ENCODE peak calls at places on chromosomes 13 and 19, in seven cellular contexts. S is SJCRH30, A is fibroblast of pulmonary artery, O is ascending aorta, X is skeletal muscle cell, U is fibroblast of mammary gland, L is uterus. V is an unnamed sample.

GRCh38 chr13:26558074-26558805 is 757 bp downstream of the WASF3 start:
- DNase-seq in A (peak), O (peak), X (no peak), U (peak), S (peak), L (peak), V (peak)

GRCh38 chr13:27264181-27264580 is 6.4 kb upstream of the RASL11A start:
- DNase-seq in A (peak), S (peak), U (peak), L (no peak), O (no peak), X (peak), V (no peak)

GRCh38 chr13:48979892-48980291 is 4.2 kb downstream of the FNDC3A start:
- DNase-seq in S (no peak), X (no peak), O (no peak), A (no peak), U (no peak), L (no peak), V (no peak)

GRCh38 chr19:4403005-4403761 is 743 bp downstream of the CHAF1A start:
- DNase-seq in S (no peak), L (no peak), U (no peak), X (no peak), O (no peak), A (no peak), V (no peak)

GRCh38 chr19:39759457-39760184 is 19.0 kb upstream of the LEUTX start:
- DNase-seq in S (no peak), X (no peak), U (no peak), L (no peak), A (no peak), O (no peak), V (no peak)

GRCh38 chr13:59651479-59651878 is 512.2 kb downstream of the DIAPH3 start:
- DNase-seq in X (no peak), A (no peak), S (no peak), L (no peak), O (no peak), U (no peak), V (no peak)

GRCh38 chr13:105363747-105364177 is 1171.7 kb downstream of the EFNB2 start:
- DNase-seq in O (no peak), X (no peak), U (no peak), S (peak), A (peak), L (no peak), V (no peak)

GRCh38 chr19:56120002-56120370 is 1.1 kb downstream of the ZNF787 start:
- DNase-seq in S (no peak), L (no peak), O (no peak), U (no peak), X (no peak), A (no peak), V (no peak)

GRCh38 chr19:11780431-11781020 is 13.7 kb downstream of the ZNF441 start:
- DNase-seq in L (no peak), U (no peak), S (no peak), A (peak), O (no peak), X (no peak), V (no peak)

GRCh38 chr13:110156186-110157065 is 150.5 kb downstream of the COL4A1 start:
- DNase-seq in O (peak), S (no peak), A (no peak), L (no peak), U (peak), X (no peak), V (no peak)

GRCh38 chr13:41505209-41505835 is 48.0 kb downstream of the RGCC start:
- DNase-seq in L (no peak), U (peak), O (no peak), A (peak), S (no peak), X (peak), V (no peak)

GRCh38 chr19:50632151-50632835 is 7.4 kb downstream of the SYT3 start:
- DNase-seq in A (no peak), X (no peak), O (no peak), U (no peak), L (no peak), S (no peak), V (no peak)

GRCh38 chr19:15114153-15114540 is 6.9 kb downstream of the SYDE1 start:
- DNase-seq in U (peak), L (no peak), S (no peak), A (peak), X (no peak), O (peak), V (no peak)

GRCh38 chr13:40247845-40248244 is 418.6 kb downstream of the FOXO1 start:
- DNase-seq in A (peak), O (no peak), X (no peak), L (no peak), U (peak), S (no peak), V (no peak)

GRCh38 chr19:13764821-13765394 is 586 bp downstream of the MRI1 start:
- DNase-seq in X (no peak), A (peak), O (no peak), U (no peak), S (no peak), L (no peak), V (no peak)

GRCh38 chr13:40600145-40600751 is 66.2 kb downstream of the FOXO1 start:
- DNase-seq in U (no peak), A (no peak), X (no peak), L (no peak), O (no peak), S (no peak), V (no peak)

GRCh38 chr13:29487466-29488454 is 107.7 kb downstream of the SLC7A1 start:
- DNase-seq in X (no peak), A (no peak), O (peak), U (no peak), L (peak), S (no peak), V (no peak)

GRCh38 chr19:10450853-10451609 is 30.7 kb downstream of the PDE4A start:
- DNase-seq in U (no peak), O (no peak), X (no peak), A (no peak), L (no peak), S (peak), V (no peak)

GRCh38 chr19:20271215-20271926 is 104.4 kb downstream of the ZNF486 start:
- DNase-seq in O (no peak), U (no peak), A (no peak), S (no peak), X (no peak), L (no peak), V (no peak)

GRCh38 chr19:7908078-7908699 is 4.5 kb downstream of the MAP2K7 start:
- DNase-seq in A (no peak), O (peak), X (no peak), S (no peak), L (no peak), U (no peak), V (no peak)

GRCh38 chr13:91623151-91623550 is 224.7 kb downstream of the GPC5 start:
- DNase-seq in X (no peak), A (no peak), S (no peak), O (no peak), L (no peak), U (no peak), V (no peak)

GRCh38 chr19:3003046-3003445 is 25.7 kb downstream of the TLE6 start:
- DNase-seq in U (no peak), L (no peak), S (no peak), X (no peak), A (no peak), O (no peak), V (no peak)

GRCh38 chr13:97502192-97502591 is 68.2 kb downstream of the RAP2A start:
- DNase-seq in S (no peak), X (peak), O (no peak), L (no peak), A (peak), U (peak), V (peak)

GRCh38 chr19:47109541-47110375 is 3.8 kb downstream of the ZC3H4 start:
- DNase-seq in U (peak), L (no peak), S (no peak), A (peak), X (peak), O (no peak), V (no peak)

GRCh38 chr19:42433503-42434260 is 6.5 kb upstream of the LIPE start:
- DNase-seq in S (peak), A (peak), O (peak), U (peak), L (peak), X (no peak), V (peak)

GRCh38 chr13:25192936-25193335 is 20.8 kb upstream of the AMER2 start:
- DNase-seq in S (no peak), O (peak), X (no peak), L (no peak), U (no peak), A (no peak), V (no peak)

GRCh38 chr13:39159971-39160370 is 121.7 kb downstream of the NHLRC3 start:
- DNase-seq in S (no peak), A (no peak), X (no peak), U (no peak), L (no peak), O (no peak), V (no peak)

GRCh38 chr13:99316657-99317244 is 9.6 kb upstream of the GPR183 start:
- DNase-seq in A (no peak), O (no peak), S (no peak), X (no peak), L (no peak), U (no peak), V (no peak)

GRCh38 chr19:51020988-51021651 is 1.6 kb upstream of the KLK10 start:
- DNase-seq in X (peak), U (peak), L (no peak), A (peak), S (no peak), O (no peak), V (no peak)

GRCh38 chr19:40279120-40279551 is 6.0 kb downstream of the AKT2 start:
- DNase-seq in X (peak), O (no peak), A (peak), U (peak), L (peak), S (no peak), V (peak)

GRCh38 chr13:109737606-109738005 is 48.8 kb downstream of the IRS2 start:
- DNase-seq in O (no peak), L (no peak), S (no peak), X (peak), A (no peak), U (peak), V (no peak)

GRCh38 chr19:32373614-32374295 is 28.3 kb downstream of the ZNF507 start:
- DNase-seq in S (peak), X (peak), U (peak), O (peak), L (no peak), A (peak), V (peak)

GRCh38 chr13:47213057-47213456 is 316.2 kb upstream of the HTR2A start:
- DNase-seq in S (no peak), U (peak), A (no peak), X (no peak), O (no peak), L (no peak), V (no peak)

GRCh38 chr19:4183967-4184717 is 1.7 kb downstream of the ANKRD24 start:
- DNase-seq in S (peak), U (no peak), O (no peak), L (no peak), A (no peak), X (no peak), V (no peak)

GRCh38 chr19:5112175-5112574 is 143.3 kb downstream of the KDM4B start:
- DNase-seq in O (no peak), L (no peak), U (no peak), X (no peak), S (no peak), A (no peak), V (no peak)

GRCh38 chr19:29687244-29687896 is 22.1 kb downstream of the PLEKHF1 start:
- DNase-seq in X (peak), S (peak), U (peak), A (peak), O (peak), L (peak), V (no peak)

GRCh38 chr19:57248646-57249045 is 8.2 kb downstream of the ZNF805 start:
- DNase-seq in A (no peak), L (no peak), X (no peak), U (no peak), O (no peak), S (no peak), V (no peak)

GRCh38 chr19:16378291-16378889 is 53.8 kb downstream of the KLF2 start:
- DNase-seq in A (no peak), L (no peak), X (no peak), S (no peak), O (no peak), U (no peak), V (no peak)

GRCh38 chr13:76035711-76036110 is 399.6 kb downstream of the LMO7 start:
- DNase-seq in O (no peak), L (no peak), A (peak), S (no peak), U (peak), X (no peak), V (no peak)

DNA sequence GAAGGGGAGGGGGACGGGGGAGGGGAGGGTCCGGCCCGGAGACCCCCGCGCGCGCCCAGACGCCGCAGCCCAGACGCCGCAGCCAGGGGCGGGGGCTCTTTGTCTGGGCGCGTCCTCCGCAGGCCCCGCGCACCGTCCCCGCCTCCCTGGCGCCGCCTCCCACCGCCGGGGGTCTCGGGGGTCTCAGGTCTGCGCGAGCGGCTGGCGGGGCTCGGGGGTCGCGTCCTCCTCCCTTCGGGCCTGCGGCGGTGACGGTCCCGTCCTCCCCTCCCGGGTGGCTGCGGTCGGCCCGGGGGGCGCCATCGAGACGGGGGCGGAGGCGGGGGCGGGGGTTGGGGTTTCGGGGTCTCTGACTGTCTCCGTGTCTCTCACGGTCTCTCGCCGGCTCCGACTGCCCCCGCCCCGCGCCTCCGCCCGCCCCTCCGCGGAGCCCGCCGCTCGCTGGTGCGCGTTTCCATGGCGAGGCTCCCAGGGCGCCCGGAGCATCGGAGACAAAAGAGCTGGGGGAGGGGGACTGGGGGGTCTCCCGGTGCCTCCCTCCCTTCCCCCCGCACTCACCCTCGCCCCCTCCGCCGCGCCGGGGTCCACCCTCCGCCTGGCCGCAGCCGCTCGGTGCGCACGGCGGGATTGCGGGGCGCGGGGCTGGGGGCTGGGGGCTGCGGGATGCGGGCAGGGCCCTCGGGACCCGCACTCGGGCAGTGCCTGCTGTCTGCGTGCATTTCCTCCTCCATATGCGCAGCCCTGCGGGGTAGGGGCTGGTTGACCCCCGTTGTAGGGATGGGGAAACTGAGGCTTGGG is 420 bp upstream of the PLPPR3 start:
- DNase-seq in O (no peak), U (no peak), L (no peak), A (no peak), X (no peak), S (no peak), V (no peak)
- H3K4me3 ChIP-seq in O (peak), U (no peak), L (peak), A (no peak), X (peak), S (no peak), V (peak)

GRCh38 chr13:101115762-101116161 is 300.5 kb downstream of the NALCN start:
- DNase-seq in A (peak), O (no peak), X (no peak), L (no peak), S (no peak), U (peak), V (no peak)

GRCh38 chr13:101116826-101117225 is 299.5 kb downstream of the NALCN start:
- DNase-seq in A (no peak), X (no peak), U (no peak), O (no peak), S (no peak), L (no peak), V (no peak)

GRCh38 chr13:101123028-101123427 is 293.3 kb downstream of the NALCN start:
- DNase-seq in O (no peak), U (no peak), X (no peak), S (no peak), L (no peak), A (no peak), V (no peak)

GRCh38 chr13:101116381-101116780 is 299.9 kb downstream of the NALCN start:
- DNase-seq in O (no peak), L (no peak), X (no peak), U (no peak), S (no peak), A (no peak), V (no peak)

DNA sequence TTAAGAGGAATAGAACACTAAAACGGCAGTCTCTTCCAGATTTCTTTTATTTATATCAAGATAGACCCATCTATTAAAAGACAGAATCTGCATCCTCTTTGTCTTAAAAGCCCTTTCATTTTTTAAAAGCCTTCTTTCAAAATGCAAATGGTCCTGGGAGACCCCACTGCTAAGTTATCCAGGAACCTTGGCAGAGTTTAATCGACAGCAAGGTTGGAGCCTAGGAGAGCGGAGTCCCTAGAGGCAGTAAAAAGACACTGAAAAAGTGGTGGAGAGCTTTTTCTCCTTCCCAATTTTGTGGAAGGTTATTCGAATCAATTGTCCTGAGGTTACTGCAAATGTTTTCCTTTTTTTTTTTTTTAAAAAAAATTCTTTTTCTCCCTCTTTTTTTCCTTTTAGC is 294.7 kb downstream of the NALCN start:
- DNase-seq in A (no peak), X (no peak), U (no peak), S (no peak), O (no peak), L (no peak), V (no peak)
- H3K4me3 ChIP-seq in A (no peak), X (no peak), U (no peak), S (no peak), O (no peak), L (no peak), V (no peak)

GRCh38 chr19:6232567-6232966 is 47.2 kb downstream of the MLLT1 start:
- DNase-seq in L (peak), X (peak), A (peak), O (no peak), S (no peak), U (peak), V (no peak)
- H3K4me3 ChIP-seq in L (no peak), X (no peak), A (no peak), O (no peak), S (no peak), U (no peak), V (no peak)

GRCh38 chr19:43505186-43505456 is 575 bp upstream of the PHLDB3 start:
- DNase-seq in X (no peak), L (no peak), O (no peak), A (no peak), U (no peak), S (no peak), V (no peak)
- H3K4me3 ChIP-seq in X (no peak), L (no peak), O (peak), A (no peak), U (no peak), S (peak), V (no peak)

DNA sequence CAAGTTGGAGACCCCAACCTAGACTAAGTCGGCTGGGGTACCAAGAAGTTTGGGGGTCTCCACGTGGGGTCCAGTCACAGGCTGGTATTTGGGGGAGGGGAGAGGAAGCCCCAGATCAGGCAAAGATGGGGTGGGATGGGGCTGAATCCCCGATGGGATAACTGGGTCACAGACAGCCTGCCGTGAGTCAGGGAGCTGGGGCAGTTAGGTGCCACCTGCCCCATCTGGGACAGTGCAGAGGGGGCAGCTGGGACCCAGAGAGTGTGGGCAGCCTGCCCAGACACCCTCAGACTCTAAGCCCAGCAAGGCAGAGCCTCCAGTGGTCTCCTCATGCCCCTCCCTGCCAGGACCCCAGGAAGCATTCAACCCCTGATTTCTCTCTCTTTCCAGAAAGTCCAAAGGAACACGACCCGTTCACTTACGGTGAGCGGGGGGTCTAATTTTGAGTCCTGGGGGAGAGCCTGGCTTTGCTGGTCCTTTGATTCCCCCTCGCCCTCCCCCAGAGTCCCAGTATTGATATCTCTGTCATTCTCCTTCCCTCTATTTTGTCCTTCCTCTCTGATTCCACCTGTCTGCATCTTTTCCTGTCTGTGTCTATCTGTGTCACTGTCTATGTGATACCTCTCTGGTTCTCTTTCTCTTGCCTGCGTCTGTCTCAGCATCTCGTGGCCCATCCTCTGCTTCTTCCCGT is 1.7 kb downstream of the FXYD1 start:
- DNase-seq in U (no peak), X (no peak), L (no peak), A (no peak), S (no peak), O (no peak), V (no peak)
- H3K4me3 ChIP-seq in U (no peak), X (no peak), L (peak), A (no peak), S (no peak), O (peak), V (peak)

GRCh38 chr13:20227288-20227687 is 4.8 kb downstream of the GJB6 start:
- DNase-seq in U (no peak), L (no peak), A (no peak), O (no peak), X (no peak), S (no peak), V (no peak)
- H3K4me3 ChIP-seq in U (no peak), L (no peak), A (no peak), O (no peak), X (no peak), S (no peak), V (no peak)

DNA sequence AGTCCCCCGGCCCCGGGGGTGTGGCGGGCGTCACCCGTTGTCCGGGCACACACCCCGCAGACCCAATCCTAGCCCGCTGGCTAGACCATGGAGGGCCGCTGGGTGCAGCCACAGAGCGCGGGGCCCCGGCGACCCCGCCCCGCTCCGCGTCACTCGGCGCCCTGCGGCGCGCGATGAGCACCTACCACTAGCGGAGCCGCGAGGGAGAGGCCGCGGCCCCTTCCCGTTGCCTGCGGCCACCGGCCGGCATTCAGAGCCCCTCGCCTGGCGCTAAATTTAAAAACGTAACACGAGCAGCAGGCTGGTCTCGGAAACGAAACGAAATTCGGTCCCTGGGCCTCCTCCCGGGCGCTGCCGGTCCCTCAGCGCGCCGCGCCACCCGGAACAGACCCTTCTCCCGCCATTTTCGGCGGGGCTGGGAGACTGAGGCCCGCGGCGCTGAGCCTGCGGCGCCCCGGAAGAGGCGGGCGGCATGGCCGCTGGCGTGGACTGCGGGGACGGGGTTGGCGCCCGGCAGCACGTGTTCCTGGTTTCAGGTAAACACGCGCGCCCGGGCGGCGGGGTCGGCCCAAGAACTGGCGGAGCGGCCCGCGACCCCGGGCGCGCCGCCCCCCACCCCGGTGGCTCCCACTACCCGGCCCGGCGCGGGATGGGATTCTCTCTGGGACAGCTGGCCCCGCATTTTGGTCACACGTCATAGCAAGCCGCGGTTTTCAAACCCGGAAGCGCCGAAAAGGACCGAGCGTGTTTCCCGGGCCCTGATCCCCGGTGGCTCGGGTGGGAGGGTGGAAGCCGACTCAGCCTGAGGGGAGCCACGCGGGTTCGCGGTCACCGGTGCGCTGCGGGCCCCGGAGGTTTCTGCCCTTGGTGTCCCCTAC is at the start of gene RNASEH2B:
- DNase-seq in X (no peak), O (peak), L (peak), S (peak), A (peak), U (peak), V (peak)
- H3K4me3 ChIP-seq in X (peak), O (peak), L (peak), S (peak), A (peak), U (peak), V (peak)